ENCODE peak calls at places on chromosome 21, in ten cellular contexts. X, I, E, G, M, Z, A, C, F and B are unnamed samples.

GRCh38 chr21:45317401-45318145 is 29.9 kb upstream of the POFUT2 start:
- DNase-seq in I (no peak), E (peak; percentile 73), G (no peak), F (no peak), X (no peak), C (peak; percentile 94), A (no peak), Z (no peak), M (no peak), B (no peak)

GRCh38 chr21:36747815-36748381 is 49.0 kb downstream of the SIM2 start:
- DNase-seq in Z (peak; percentile 71), G (no peak), C (peak; percentile 48), E (peak; percentile 42), X (peak; percentile 71), M (no peak), F (no peak), I (no peak), A (peak; percentile 67), B (no peak)

GRCh38 chr21:15552914-15553491 is 176.8 kb upstream of the USP25 start:
- DNase-seq in A (no peak), C (peak; percentile 25), E (peak; percentile 46), X (no peak), I (no peak), G (no peak), Z (peak; percentile 33), F (no peak), M (no peak), B (no peak)

GRCh38 chr21:46126321-46127238 is 28.7 kb downstream of the COL6A2 start:
- DNase-seq in E (no peak), A (no peak), G (peak; percentile 44), C (no peak), X (no peak), Z (no peak), I (no peak), M (peak; percentile 16), F (no peak), B (no peak)

GRCh38 chr21:39238275-39238674 is 55.0 kb upstream of the PSMG1 start:
- DNase-seq in I (no peak), C (no peak), A (no peak), F (no peak), X (no peak), Z (no peak), M (no peak), G (no peak), E (no peak), B (no peak)

GRCh38 chr21:42061866-42062542 is 9.1 kb upstream of the UMODL1 start:
- DNase-seq in C (no peak), M (no peak), G (no peak), A (no peak), F (no peak), Z (no peak), I (peak; percentile 60), E (no peak), X (no peak), B (no peak)

GRCh38 chr21:45141507-45141906 is 67.1 kb downstream of the ADARB1 start:
- DNase-seq in E (no peak), G (no peak), C (no peak), A (no peak), F (no peak), I (no peak), Z (no peak), M (no peak), X (no peak), B (no peak)

GRCh38 chr21:32708069-32708468 is 19.7 kb downstream of the SYNJ1 start:
- DNase-seq in M (no peak), I (no peak), F (no peak), C (no peak), E (no peak), X (no peak), A (no peak), Z (no peak), G (no peak), B (no peak)

GRCh38 chr21:34156957-34157356 is 83.6 kb downstream of the MRPS6 start:
- DNase-seq in C (no peak), G (no peak), M (no peak), X (no peak), F (no peak), I (no peak), Z (no peak), A (no peak), E (no peak), B (no peak)

GRCh38 chr21:44823179-44823654 is 5.4 kb upstream of the SUMO3 start:
- DNase-seq in Z (no peak), X (no peak), A (no peak), E (no peak), F (no peak), C (no peak), G (no peak), I (no peak), M (no peak), B (no peak)

GRCh38 chr21:32819702-32820101 is 48.1 kb upstream of the PAXBP1 start:
- DNase-seq in I (no peak), A (no peak), C (no peak), M (no peak), G (no peak), F (no peak), E (peak; percentile 94), Z (no peak), X (no peak), B (no peak)

GRCh38 chr21:45021428-45022347 is 52.7 kb upstream of the ADARB1 start:
- DNase-seq in M (no peak), G (peak; percentile 46), F (no peak), Z (peak; percentile 22), E (no peak), A (no peak), I (no peak), C (no peak), X (no peak), B (no peak)

GRCh38 chr21:46096997-46097825 is 701 bp upstream of the COL6A2 start:
- DNase-seq in G (no peak), M (no peak), C (no peak), I (no peak), F (no peak), Z (no peak), X (no peak), E (no peak), A (no peak), B (no peak)

GRCh38 chr21:31316488-31317169 is 27.4 kb downstream of the TIAM1 start:
- DNase-seq in C (no peak), F (no peak), E (peak; percentile 52), Z (peak; percentile 91), A (no peak), M (no peak), X (no peak), I (no peak), G (no peak), B (no peak)

GRCh38 chr21:38196033-38196432 is 60.8 kb upstream of the KCNJ15 start:
- DNase-seq in F (no peak), X (no peak), I (no peak), M (no peak), C (no peak), E (no peak), G (no peak), A (no peak), Z (no peak), B (no peak)